ENCODE peak calls at places on chromosomes 2 and 18, in five cellular contexts. G is iPS DF 6.9, W is hepatocyte, D is Daoy, V is heart right ventricle. I is an unnamed sample.

GRCh38 chr2:135238651-135239050 is 186.6 kb downstream of the RAB3GAP1 start:
- DNase-seq in V (no peak), D (no peak), G (no peak), W (no peak), I (no peak)

GRCh38 chr2:65057391-65058052 is 1.3 kb downstream of the CEP68 start:
- DNase-seq in W (no peak), V (no peak), D (peak), G (no peak), I (no peak)

GRCh38 chr2:173148520-173148919 is 72.9 kb downstream of the MAP3K20 start:
- DNase-seq in V (no peak), D (peak), G (no peak), W (no peak), I (no peak)

GRCh38 chr2:17076535-17076934 is 410.9 kb upstream of the CYRIA start:
- DNase-seq in G (no peak), V (no peak), W (no peak), D (no peak), I (no peak)

GRCh38 chr2:29222381-29223179 is 107.4 kb downstream of the CLIP4 start:
- DNase-seq in W (no peak), G (no peak), V (no peak), D (no peak), I (no peak)

GRCh38 chr2:75465317-75465998 is 95.3 kb downstream of the EVA1A start:
- DNase-seq in G (no peak), W (peak), D (peak), V (no peak), I (no peak)

GRCh38 chr2:159617651-159618050 is 1.3 kb upstream of the BAZ2B start:
- DNase-seq in G (no peak), D (peak), W (peak), V (no peak), I (no peak)

GRCh38 chr18:10038268-10038667 is 124.5 kb downstream of the VAPA start:
- DNase-seq in G (no peak), W (no peak), V (no peak), D (no peak), I (peak)

GRCh38 chr18:8450898-8451665 is 158.2 kb upstream of the RAB12 start:
- DNase-seq in G (no peak), D (no peak), V (peak), W (no peak), I (no peak)

GRCh38 chr2:62966995-62967394 is 83.6 kb upstream of the OTX1 start:
- DNase-seq in D (no peak), W (no peak), V (no peak), G (no peak), I (no peak)

GRCh38 chr18:48336332-48336731 is 72.9 kb downstream of the ZBTB7C start:
- DNase-seq in D (no peak), G (no peak), W (peak), V (no peak), I (no peak)

GRCh38 chr2:48532824-48533223 is 2.9 kb downstream of the STON1 start:
- DNase-seq in V (no peak), D (peak), W (no peak), G (no peak), I (no peak)

GRCh38 chr18:65093341-65093740 is 657.5 kb upstream of the CDH7 start:
- DNase-seq in D (no peak), V (no peak), W (no peak), G (no peak), I (no peak)

GRCh38 chr18:10057808-10058791 is 144.3 kb downstream of the VAPA start:
- DNase-seq in V (no peak), G (no peak), D (peak), W (peak), I (no peak)

GRCh38 chr2:73013941-73014340 is 57.6 kb downstream of the SFXN5 start:
- DNase-seq in G (no peak), V (no peak), D (peak), W (no peak), I (no peak)

GRCh38 chr2:21617885-21618434 is 494.2 kb downstream of the TDRD15 start:
- DNase-seq in W (no peak), D (no peak), G (no peak), V (no peak), I (no peak)

GRCh38 chr2:126901459-126901858 is 2.8 kb downstream of the TEX51 start:
- DNase-seq in G (no peak), D (no peak), V (no peak), W (no peak), I (peak)

GRCh38 chr2:231138699-231139098 is 13.9 kb upstream of the HTR2B start:
- DNase-seq in W (no peak), V (no peak), D (no peak), G (no peak), I (no peak)

GRCh38 chr2:111162718-111163331 is 42.1 kb downstream of the BCL2L11 start:
- DNase-seq in G (no peak), D (peak), V (no peak), W (peak), I (no peak)

GRCh38 chr2:144099746-144100438 is 420.0 kb downstream of the ZEB2 start:
- DNase-seq in W (peak), V (no peak), G (no peak), D (peak), I (no peak)

GRCh38 chr2:83364264-83364663 is 1094.8 kb downstream of the SUCLG1 start:
- DNase-seq in D (no peak), W (no peak), V (no peak), G (no peak), I (no peak)

GRCh38 chr2:68251855-68252406 is 401 bp downstream of the PPP3R1 start:
- DNase-seq in V (peak), D (peak), G (no peak), W (peak), I (peak)

GRCh38 chr2:65565681-65566080 is 133.3 kb upstream of the SPRED2 start:
- DNase-seq in W (no peak), G (no peak), V (no peak), D (no peak), I (no peak)

GRCh38 chr2:106307860-106308259 is 113.8 kb upstream of the UXS1 start:
- DNase-seq in V (no peak), D (no peak), G (no peak), W (no peak), I (no peak)

GRCh38 chr2:55033076-55033742 is 17.0 kb downstream of the RTN4 start:
- DNase-seq in G (no peak), D (no peak), W (no peak), V (no peak), I (no peak)